ENCODE peak calls at places on chromosome 10, in five cellular contexts. One of them, this sample, is unnamed.
A peak's percentile ranks its signal among the peaks of the same experiment; 100 is the strongest.

GRCh38 chr10:20855398-20856038 is 41.6 kb downstream of the NEBL start:
- DNase-seq in mucosa of descending colon: no peak
- DNase-seq in right lobe of liver: no peak
- DNase-seq in aorta: no peak
- DNase-seq in right cardiac atrium: no peak
- DNase-seq in this sample: no peak

GRCh38 chr10:3729397-3729796 is 55.6 kb downstream of the KLF6 start:
- DNase-seq in mucosa of descending colon: no peak
- DNase-seq in right lobe of liver: no peak
- DNase-seq in aorta: no peak
- DNase-seq in right cardiac atrium: no peak
- DNase-seq in this sample: no peak

GRCh38 chr10:12448340-12448728 is 99.0 kb downstream of the CAMK1D start:
- DNase-seq in mucosa of descending colon: no peak
- DNase-seq in right lobe of liver: no peak
- DNase-seq in aorta: no peak
- DNase-seq in right cardiac atrium: no peak
- DNase-seq in this sample: no peak

GRCh38 chr10:123944661-123945060 is 53.1 kb upstream of the CPXM2 start:
- DNase-seq in mucosa of descending colon: no peak
- DNase-seq in right lobe of liver: no peak
- DNase-seq in aorta: no peak
- DNase-seq in right cardiac atrium: no peak
- DNase-seq in this sample: no peak

GRCh38 chr10:59126992-59127391 is 49.5 kb upstream of the PHYHIPL start:
- DNase-seq in mucosa of descending colon: no peak
- DNase-seq in right lobe of liver: no peak
- DNase-seq in aorta: no peak
- DNase-seq in right cardiac atrium: no peak
- DNase-seq in this sample: no peak

GRCh38 chr10:44416976-44417375 is 32.1 kb upstream of the CXCL12 start:
- DNase-seq in mucosa of descending colon: no peak
- DNase-seq in right lobe of liver: no peak
- DNase-seq in aorta: peak; percentile 22
- DNase-seq in right cardiac atrium: no peak
- DNase-seq in this sample: no peak

GRCh38 chr10:63388421-63389031 is 77.3 kb downstream of the JMJD1C start:
- DNase-seq in mucosa of descending colon: no peak
- DNase-seq in right lobe of liver: no peak
- DNase-seq in aorta: no peak
- DNase-seq in right cardiac atrium: no peak
- DNase-seq in this sample: no peak

GRCh38 chr10:33618196-33618595 is 283.7 kb upstream of the NRP1 start:
- DNase-seq in mucosa of descending colon: no peak
- DNase-seq in right lobe of liver: no peak
- DNase-seq in aorta: no peak
- DNase-seq in right cardiac atrium: no peak
- DNase-seq in this sample: no peak

GRCh38 chr10:34172936-34173533 is 642.1 kb downstream of the PARD3 start:
- DNase-seq in mucosa of descending colon: no peak
- DNase-seq in right lobe of liver: no peak
- DNase-seq in aorta: no peak
- DNase-seq in right cardiac atrium: no peak
- DNase-seq in this sample: no peak

GRCh38 chr10:12214763-12215218 is 18.8 kb downstream of the CDC123 start:
- DNase-seq in mucosa of descending colon: peak; percentile 56
- DNase-seq in right lobe of liver: no peak
- DNase-seq in aorta: no peak
- DNase-seq in right cardiac atrium: no peak
- DNase-seq in this sample: no peak

GRCh38 chr10:29668628-29669027 is 33.9 kb upstream of the SVIL start:
- DNase-seq in mucosa of descending colon: no peak
- DNase-seq in right lobe of liver: no peak
- DNase-seq in aorta: no peak
- DNase-seq in right cardiac atrium: no peak
- DNase-seq in this sample: no peak
- H3K4me1 ChIP-seq in mucosa of descending colon: peaks cover 8% of the 10 kb centered on the region
- H3K4me1 ChIP-seq in right lobe of liver: no peaks in the 10 kb centered on the region
- H3K4me1 ChIP-seq in aorta: peaks cover 8% of the 10 kb centered on the region
- H3K4me1 ChIP-seq in right cardiac atrium: no peaks in the 10 kb centered on the region
- H3K4me1 ChIP-seq in this sample: peaks cover 15% of the 10 kb centered on the region

DNA sequence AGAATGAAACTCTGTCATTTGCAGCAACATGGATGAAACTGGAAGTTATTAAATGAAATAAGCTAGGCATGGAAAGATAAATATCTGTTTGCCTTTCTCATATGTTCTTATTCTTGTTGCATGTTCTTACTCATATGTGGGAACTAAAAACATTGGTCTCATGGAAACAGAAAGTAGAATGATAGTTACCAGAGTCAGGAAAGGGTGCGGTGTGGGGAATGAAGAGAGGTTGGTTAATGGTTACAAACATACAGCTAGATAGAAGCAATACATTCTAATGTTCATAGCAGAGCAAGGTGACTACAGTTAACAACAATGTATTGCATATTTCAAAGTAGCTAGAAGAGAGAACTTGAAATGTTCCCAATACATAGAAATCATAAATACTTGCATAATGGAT is 105.1 kb downstream of the FAM107B start:
- DNase-seq in mucosa of descending colon: no peak
- DNase-seq in right lobe of liver: no peak
- DNase-seq in aorta: no peak
- DNase-seq in right cardiac atrium: no peak
- DNase-seq in this sample: no peak
- H3K4me1 ChIP-seq in mucosa of descending colon: peaks cover 28% of the 10 kb centered on the region
- H3K4me1 ChIP-seq in right lobe of liver: no peaks in the 10 kb centered on the region
- H3K4me1 ChIP-seq in aorta: peaks cover 6% of the 10 kb centered on the region
- H3K4me1 ChIP-seq in right cardiac atrium: no peaks in the 10 kb centered on the region
- H3K4me1 ChIP-seq in this sample: no peaks in the 10 kb centered on the region

GRCh38 chr10:77909021-77909754 is 17.4 kb downstream of the DLG5 start:
- DNase-seq in mucosa of descending colon: no peak
- DNase-seq in right lobe of liver: no peak
- DNase-seq in aorta: no peak
- DNase-seq in right cardiac atrium: no peak
- DNase-seq in this sample: no peak
- H3K4me1 ChIP-seq in mucosa of descending colon: peaks cover 14% of the 10 kb centered on the region
- H3K4me1 ChIP-seq in right lobe of liver: no peaks in the 10 kb centered on the region
- H3K4me1 ChIP-seq in aorta: no peaks in the 10 kb centered on the region
- H3K4me1 ChIP-seq in right cardiac atrium: peaks cover 12% of the 10 kb centered on the region
- H3K4me1 ChIP-seq in this sample: peaks cover 32% of the 10 kb centered on the region

DNA sequence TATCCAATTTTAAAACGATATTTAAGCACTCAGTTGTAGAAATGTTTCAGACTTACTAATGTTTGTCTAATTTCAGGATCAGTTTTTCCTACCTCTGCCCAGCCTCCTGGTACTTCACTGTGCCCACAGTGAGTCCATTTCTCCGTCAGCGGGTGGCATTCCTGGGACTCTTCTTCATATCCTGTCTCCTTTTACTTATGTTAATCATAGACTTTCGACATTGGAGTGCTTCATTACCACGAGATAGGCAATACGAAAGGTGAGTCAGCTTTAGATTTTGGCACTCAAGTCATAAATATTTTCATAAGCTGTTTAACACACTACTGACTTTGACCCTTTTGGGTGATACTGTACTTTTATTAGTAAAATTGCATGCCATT is 2.1 kb downstream of the ENTPD7 start:
- DNase-seq in mucosa of descending colon: no peak
- DNase-seq in right lobe of liver: no peak
- DNase-seq in aorta: no peak
- DNase-seq in right cardiac atrium: no peak
- DNase-seq in this sample: no peak
- H3K4me1 ChIP-seq in mucosa of descending colon: peaks cover 6% of the 10 kb centered on the region
- H3K4me1 ChIP-seq in right lobe of liver: no peaks in the 10 kb centered on the region
- H3K4me1 ChIP-seq in aorta: no peaks in the 10 kb centered on the region
- H3K4me1 ChIP-seq in right cardiac atrium: no peaks in the 10 kb centered on the region
- H3K4me1 ChIP-seq in this sample: peaks cover 30% of the 10 kb centered on the region

GRCh38 chr10:15324113-15324512 is 47.0 kb downstream of the FAM171A1 start:
- DNase-seq in mucosa of descending colon: no peak
- DNase-seq in right lobe of liver: no peak
- DNase-seq in aorta: no peak
- DNase-seq in right cardiac atrium: no peak
- DNase-seq in this sample: no peak
- H3K4me1 ChIP-seq in mucosa of descending colon: peaks cover 16% of the 10 kb centered on the region
- H3K4me1 ChIP-seq in right lobe of liver: no peaks in the 10 kb centered on the region
- H3K4me1 ChIP-seq in aorta: peaks cover 10% of the 10 kb centered on the region
- H3K4me1 ChIP-seq in right cardiac atrium: peaks cover 2% of the 10 kb centered on the region
- H3K4me1 ChIP-seq in this sample: peaks cover 35% of the 10 kb centered on the region

GRCh38 chr10:71984798-71985388 is 20.7 kb downstream of the CHST3 start:
- DNase-seq in mucosa of descending colon: no peak
- DNase-seq in right lobe of liver: peak; percentile 44
- DNase-seq in aorta: no peak
- DNase-seq in right cardiac atrium: peak; percentile 82
- DNase-seq in this sample: no peak
- H3K4me1 ChIP-seq in mucosa of descending colon: no peaks in the 10 kb centered on the region
- H3K4me1 ChIP-seq in right lobe of liver: no peaks in the 10 kb centered on the region
- H3K4me1 ChIP-seq in aorta: peaks cover 2% of the 10 kb centered on the region
- H3K4me1 ChIP-seq in right cardiac atrium: peaks cover 46% of the 10 kb centered on the region
- H3K4me1 ChIP-seq in this sample: peaks cover 92% of the 10 kb centered on the region

DNA sequence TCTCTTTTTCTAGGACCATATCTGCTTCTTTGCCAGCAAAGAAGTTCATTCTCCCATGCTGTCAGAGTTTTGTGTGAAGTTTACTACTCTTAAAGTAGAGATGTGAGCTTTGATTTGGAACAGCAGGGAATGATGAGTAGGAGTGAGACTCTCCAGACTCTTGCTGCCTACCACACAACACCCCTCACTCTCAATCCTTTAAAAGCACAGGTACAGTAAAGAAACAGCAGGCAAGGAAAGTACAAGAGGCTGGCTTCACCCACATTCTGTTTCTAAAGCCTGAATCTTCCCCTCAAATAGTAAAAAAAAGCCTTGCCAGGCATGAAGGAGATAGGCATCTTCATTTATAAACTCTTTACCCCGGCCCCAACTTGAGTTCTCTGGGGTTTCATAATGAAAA is 97.3 kb downstream of the ARMH3 start:
- DNase-seq in mucosa of descending colon: no peak
- DNase-seq in right lobe of liver: no peak
- DNase-seq in aorta: no peak
- DNase-seq in right cardiac atrium: no peak
- DNase-seq in this sample: no peak
- H3K4me1 ChIP-seq in mucosa of descending colon: no peaks in the 10 kb centered on the region
- H3K4me1 ChIP-seq in right lobe of liver: no peaks in the 10 kb centered on the region
- H3K4me1 ChIP-seq in aorta: no peaks in the 10 kb centered on the region
- H3K4me1 ChIP-seq in right cardiac atrium: peaks cover 6% of the 10 kb centered on the region
- H3K4me1 ChIP-seq in this sample: peaks cover 45% of the 10 kb centered on the region

This sample was measured in left ventricle myocardium inferior.